ENCODE peak calls at places on chromosomes 7 and 10, in five cellular contexts. N, U, X, K and O are unnamed samples.
A peak's percentile ranks its signal among the peaks of the same experiment; 100 is the strongest.

GRCh38 chr10:52688906-52689305 is 83.7 kb downstream of the MBL2 start:
- DNase-seq in N (no peak), U (no peak), X (no peak), K (no peak), O (no peak)

GRCh38 chr7:64873517-64873916 is 29.6 kb upstream of the ZNF273 start:
- DNase-seq in N (no peak), U (no peak), X (no peak), K (no peak), O (no peak)

GRCh38 chr7:1192171-1192676 is 32.2 kb upstream of the ZFAND2A start:
- DNase-seq in N (no peak), U (peak; percentile 40), X (no peak), K (no peak), O (no peak)

GRCh38 chr7:134420509-134421125 is 38.3 kb downstream of the AKR1B1 start:
- DNase-seq in N (peak; percentile 38), U (peak; percentile 39), X (peak; percentile 13), K (no peak), O (peak; percentile 83)

GRCh38 chr7:50356945-50357268 is 52.4 kb downstream of the IKZF1 start:
- DNase-seq in N (no peak), U (no peak), X (no peak), K (no peak), O (no peak)

GRCh38 chr7:8817448-8818036 is 384.1 kb downstream of the NXPH1 start:
- DNase-seq in N (no peak), U (no peak), X (no peak), K (no peak), O (no peak)

GRCh38 chr10:93124580-93125318 is 51.1 kb downstream of the CYP26A1 start:
- DNase-seq in N (no peak), U (no peak), X (no peak), K (no peak), O (no peak)

GRCh38 chr10:22712959-22713852 is 1.2 kb downstream of the PIP4K2A start:
- DNase-seq in N (no peak), U (no peak), X (no peak), K (no peak), O (no peak)

GRCh38 chr10:78035025-78035424 is 1.4 kb downstream of the RPS24 start:
- DNase-seq in N (no peak), U (no peak), X (no peak), K (no peak), O (no peak)

GRCh38 chr10:48836605-48837004 is 103.0 kb downstream of the LRRC18 start:
- DNase-seq in N (peak; percentile 45), U (no peak), X (no peak), K (no peak), O (no peak)

GRCh38 chr10:77496941-77497420 is 140.6 kb downstream of the KCNMA1 start:
- DNase-seq in N (no peak), U (no peak), X (no peak), K (no peak), O (peak; percentile 74)

GRCh38 chr10:2097937-2098336 is 360.6 kb upstream of the ADARB2 start:
- DNase-seq in N (no peak), U (no peak), X (no peak), K (no peak), O (no peak)

GRCh38 chr7:26090927-26091519 is 61.0 kb upstream of the NFE2L3 start:
- DNase-seq in N (no peak), U (peak; percentile 41), X (peak; percentile 26), K (no peak), O (peak; percentile 89)

GRCh38 chr7:34776748-34777358 is 118.8 kb downstream of the NPSR1 start:
- DNase-seq in N (no peak), U (no peak), X (no peak), K (no peak), O (no peak)

GRCh38 chr10:72935358-72935757 is 19.2 kb downstream of the PLA2G12B start:
- DNase-seq in N (no peak), U (no peak), X (no peak), K (no peak), O (no peak)

GRCh38 chr7:155219154-155219531 is 78.5 kb upstream of the INSIG1 start:
- DNase-seq in N (no peak), U (no peak), X (no peak), K (no peak), O (no peak)

GRCh38 chr7:125136341-125136740 is 206.7 kb upstream of the POT1 start:
- DNase-seq in N (no peak), U (no peak), X (no peak), K (no peak), O (no peak)

GRCh38 chr10:12844796-12845524 is 156.6 kb downstream of the CCDC3 start:
- DNase-seq in N (peak; percentile 57), U (peak; percentile 33), X (no peak), K (no peak), O (peak; percentile 29)

GRCh38 chr10:4650572-4650971 is 175.4 kb upstream of the AKR1E2 start:
- DNase-seq in N (no peak), U (peak; percentile 53), X (no peak), K (no peak), O (no peak)

GRCh38 chr10:57849726-57850357 is 417.9 kb downstream of the IPMK start:
- DNase-seq in N (no peak), U (no peak), X (no peak), K (no peak), O (peak; percentile 39)

GRCh38 chr10:77849039-77849664 is 77.4 kb downstream of the DLG5 start:
- DNase-seq in N (no peak), U (no peak), X (no peak), K (no peak), O (no peak)

GRCh38 chr7:42812779-42813178 is 99.1 kb downstream of the C7orf25 start:
- DNase-seq in N (no peak), U (no peak), X (no peak), K (no peak), O (no peak)

GRCh38 chr7:139523199-139523941 is at the start of gene CLEC2L:
- DNase-seq in N (no peak), U (no peak), X (no peak), K (no peak), O (no peak)

GRCh38 chr7:73626814-73627213 is 2.5 kb upstream of the MLXIPL start:
- DNase-seq in N (no peak), U (no peak), X (no peak), K (no peak), O (no peak)

GRCh38 chr10:75209325-75210192 is 1.0 kb upstream of the VDAC2 start:
- DNase-seq in N (peak; percentile 83), U (peak; percentile 48), X (peak; percentile 54), K (peak; percentile 49), O (peak; percentile 61)

GRCh38 chr10:104897679-104898078 is 256.6 kb downstream of the SORCS3 start:
- DNase-seq in N (no peak), U (no peak), X (no peak), K (no peak), O (no peak)

GRCh38 chr10:81018898-81019890 is 481.5 kb downstream of the SH2D4B start:
- DNase-seq in N (peak; percentile 4), U (peak; percentile 0), X (peak; percentile 10), K (no peak), O (peak; percentile 72)

GRCh38 chr7:130829415-130829814 is 95.4 kb upstream of the KLF14 start:
- DNase-seq in N (no peak), U (no peak), X (no peak), K (no peak), O (no peak)

GRCh38 chr7:99407849-99408346 is 499 bp downstream of the PDAP1 start:
- DNase-seq in N (peak; percentile 52), U (peak; percentile 39), X (no peak), K (no peak), O (no peak)

GRCh38 chr10:132322621-132323048 is 9.4 kb upstream of the LRRC27 start:
- DNase-seq in N (no peak), U (peak; percentile 41), X (no peak), K (no peak), O (no peak)

GRCh38 chr10:85786401-85786899 is 580.1 kb downstream of the GRID1 start:
- DNase-seq in N (no peak), U (no peak), X (no peak), K (no peak), O (no peak)

GRCh38 chr10:84391326-84391725 is 62.9 kb downstream of the CCSER2 start:
- DNase-seq in N (no peak), U (no peak), X (no peak), K (no peak), O (peak; percentile 91)

GRCh38 chr7:100897772-100898454 is 2.2 kb upstream of the ACHE start:
- DNase-seq in N (no peak), U (no peak), X (no peak), K (no peak), O (no peak)

GRCh38 chr10:1363466-1364121 is 307.4 kb downstream of the WDR37 start:
- DNase-seq in N (no peak), U (no peak), X (no peak), K (no peak), O (no peak)

GRCh38 chr7:113710310-113711106 is 208.3 kb downstream of the PPP1R3A start:
- DNase-seq in N (peak; percentile 44), U (peak; percentile 59), X (peak; percentile 73), K (no peak), O (peak; percentile 75)

GRCh38 chr10:72320676-72321247 is 34.0 kb downstream of the DNAJB12 start:
- DNase-seq in N (peak; percentile 76), U (peak; percentile 99), X (no peak), K (no peak), O (no peak)

GRCh38 chr7:585229-585711 is 65.6 kb upstream of the PDGFA start:
- DNase-seq in N (no peak), U (no peak), X (no peak), K (no peak), O (no peak)

GRCh38 chr7:25308246-25308645 is 80.0 kb upstream of the NPVF start:
- DNase-seq in N (no peak), U (no peak), X (no peak), K (no peak), O (peak; percentile 70)